ENCODE peak calls at places on chromosomes 3 and 15, in five cellular contexts. X, Z, P, U and V are unnamed samples.

GRCh38 chr15:76752549-76752948 is 152.6 kb downstream of the SCAPER start:
- DNase-seq in X (no peak), Z (peak), P (no peak), U (no peak), V (no peak)

GRCh38 chr15:95394186-95395067 is 936.1 kb upstream of the NR2F2 start:
- DNase-seq in X (no peak), Z (no peak), P (no peak), U (no peak), V (no peak)

GRCh38 chr3:51686512-51687215 is 15.6 kb downstream of the TEX264 start:
- DNase-seq in X (peak), Z (peak), P (no peak), U (peak), V (no peak)

GRCh38 chr3:71378509-71378908 is 205.0 kb downstream of the FOXP1 start:
- DNase-seq in X (no peak), Z (no peak), P (no peak), U (no peak), V (no peak)

GRCh38 chr15:98734472-98735284 is 86.3 kb downstream of the IGF1R start:
- DNase-seq in X (no peak), Z (no peak), P (no peak), U (no peak), V (no peak)

GRCh38 chr15:57205999-57206398 is 170.3 kb upstream of the CGNL1 start:
- DNase-seq in X (no peak), Z (no peak), P (no peak), U (no peak), V (no peak)

GRCh38 chr3:307182-307581 is 110.6 kb downstream of the CHL1 start:
- DNase-seq in X (no peak), Z (no peak), P (no peak), U (no peak), V (no peak)

GRCh38 chr15:29731865-29732264 is 90.4 kb downstream of the TJP1 start:
- DNase-seq in X (no peak), Z (no peak), P (no peak), U (no peak), V (no peak)

GRCh38 chr15:59169337-59169736 is 37.3 kb upstream of the LDHAL6B start:
- DNase-seq in X (no peak), Z (no peak), P (no peak), U (no peak), V (no peak)

GRCh38 chr3:57822686-57823085 is 66.6 kb downstream of the SLMAP start:
- DNase-seq in X (no peak), Z (no peak), P (no peak), U (no peak), V (no peak)

GRCh38 chr3:146796078-146796477 is 190.9 kb upstream of the PLSCR5 start:
- DNase-seq in X (no peak), Z (no peak), P (no peak), U (no peak), V (no peak)

GRCh38 chr3:141278196-141279073 is 46.8 kb downstream of the PXYLP1 start:
- DNase-seq in X (no peak), Z (no peak), P (no peak), U (no peak), V (no peak)

GRCh38 chr15:82936966-82937647 is 15.4 kb downstream of the HOMER2 start:
- DNase-seq in X (no peak), Z (no peak), P (peak), U (no peak), V (no peak)

GRCh38 chr3:163490119-163490518 is 1588.2 kb downstream of the SI start:
- DNase-seq in X (no peak), Z (peak), P (peak), U (no peak), V (peak)

GRCh38 chr3:194671511-194671899 is 486 bp downstream of the LSG1 start:
- DNase-seq in X (no peak), Z (no peak), P (peak), U (peak), V (no peak)

GRCh38 chr3:105728913-105729312 is 139.9 kb downstream of the CBLB start:
- DNase-seq in X (no peak), Z (no peak), P (no peak), U (no peak), V (no peak)

GRCh38 chr15:48766196-48766595 is 44.7 kb downstream of the CEP152 start:
- DNase-seq in X (no peak), Z (no peak), P (no peak), U (no peak), V (no peak)

GRCh38 chr15:74158855-74159650 is 14.5 kb upstream of the ISLR start:
- DNase-seq in X (no peak), Z (no peak), P (no peak), U (no peak), V (no peak)

GRCh38 chr3:154889227-154889634 is 190.9 kb upstream of the MME start:
- DNase-seq in X (no peak), Z (no peak), P (no peak), U (no peak), V (no peak)

GRCh38 chr15:67240235-67241131 is 14.0 kb downstream of the AAGAB start:
- DNase-seq in X (peak), Z (no peak), P (peak), U (peak), V (no peak)

GRCh38 chr3:14228611-14229470 is 50.2 kb downstream of the LSM3 start:
- DNase-seq in X (no peak), Z (no peak), P (no peak), U (no peak), V (no peak)

GRCh38 chr3:100456745-100457144 is 35.7 kb upstream of the TMEM45A start:
- DNase-seq in X (no peak), Z (no peak), P (no peak), U (no peak), V (no peak)

GRCh38 chr15:45715528-45715927 is 80.7 kb downstream of the SQOR start:
- DNase-seq in X (no peak), Z (no peak), P (no peak), U (no peak), V (no peak)

GRCh38 chr3:72976182-72976825 is 20.3 kb upstream of the PPP4R2 start:
- DNase-seq in X (no peak), Z (no peak), P (no peak), U (no peak), V (no peak)

GRCh38 chr15:26831951-26832350 is 34.9 kb upstream of the GABRA5 start:
- DNase-seq in X (no peak), Z (no peak), P (no peak), U (no peak), V (no peak)

GRCh38 chr15:38072507-38073277 is 138.3 kb downstream of the TMCO5A start:
- DNase-seq in X (peak), Z (no peak), P (peak), U (no peak), V (peak)